ENCODE peak calls at places on chromosomes 11 and 22, in eight cellular contexts. X, K, D, L, A, J, Q and Y are unnamed samples.

GRCh38 chr11:133889893-133890292 is 44.6 kb upstream of the SPATA19 start:
- DNase-seq in Q (no peak), A (no peak), J (no peak), D (no peak), X (no peak), K (no peak), L (no peak), Y (no peak)

GRCh38 chr22:23803001-23803819 is 16.4 kb downstream of the SMARCB1 start:
- DNase-seq in A (no peak), X (no peak), J (no peak), L (no peak), D (no peak), Q (no peak), K (no peak), Y (no peak)

GRCh38 chr11:118917488-118918127 is 8.1 kb downstream of the BCL9L start:
- DNase-seq in A (peak), D (peak), J (peak), L (peak), X (peak), Q (no peak), K (peak), Y (peak)

GRCh38 chr11:132405728-132406127 is 1035.3 kb downstream of the NTM start:
- DNase-seq in A (no peak), L (no peak), K (no peak), J (no peak), Q (no peak), X (no peak), D (no peak), Y (no peak)

GRCh38 chr11:12888525-12889158 is 120.5 kb upstream of the RASSF10 start:
- DNase-seq in D (peak), J (peak), A (peak), L (peak), K (peak), Q (peak), X (peak), Y (peak)

GRCh38 chr22:41915035-41915782 is at the start of gene SHISA8:
- DNase-seq in Q (no peak), L (peak), X (no peak), A (no peak), D (no peak), J (peak), K (peak), Y (no peak)

GRCh38 chr11:7457211-7457610 is 28.1 kb upstream of the OLFML1 start:
- DNase-seq in J (no peak), K (no peak), X (no peak), D (no peak), L (peak), A (no peak), Q (no peak), Y (peak)

GRCh38 chr11:12220305-12220704 is 109.9 kb downstream of the MICAL2 start:
- DNase-seq in D (no peak), A (no peak), K (peak), X (peak), Q (no peak), L (peak), J (peak), Y (no peak)

GRCh38 chr22:32995335-32995734 is 62.8 kb downstream of the SYN3 start:
- DNase-seq in Q (no peak), L (no peak), J (no peak), D (no peak), X (no peak), K (no peak), A (no peak), Y (no peak)

GRCh38 chr11:66688561-66689534 is 11.2 kb upstream of the RBM4B start:
- DNase-seq in Q (no peak), D (peak), X (no peak), K (no peak), A (no peak), L (no peak), J (no peak), Y (no peak)

GRCh38 chr11:66360406-66361073 is 11.0 kb downstream of the SLC29A2 start:
- DNase-seq in D (no peak), Q (no peak), X (no peak), K (no peak), A (no peak), L (no peak), J (no peak), Y (no peak)

GRCh38 chr11:129605815-129606214 is 209.8 kb upstream of the TMEM45B start:
- DNase-seq in K (no peak), J (no peak), L (no peak), Q (no peak), A (no peak), X (no peak), D (no peak), Y (no peak)

GRCh38 chr22:19753090-19753842 is 7.3 kb upstream of the TBX1 start:
- DNase-seq in A (no peak), K (no peak), L (no peak), X (no peak), J (no peak), D (no peak), Q (no peak), Y (no peak)

GRCh38 chr11:73982595-73982989 is at the start of gene UCP2:
- DNase-seq in D (peak), J (peak), X (peak), Q (peak), A (peak), L (peak), K (peak), Y (no peak)

GRCh38 chr11:15180212-15180814 is 65.6 kb downstream of the INSC start:
- DNase-seq in A (no peak), X (no peak), L (peak), J (no peak), D (no peak), K (no peak), Q (no peak), Y (no peak)

GRCh38 chr11:21931436-21932101 is 261.3 kb upstream of the ANO5 start:
- DNase-seq in J (no peak), X (no peak), Q (no peak), A (no peak), L (no peak), K (no peak), D (no peak), Y (no peak)

GRCh38 chr11:44928144-44928543 is 22.5 kb downstream of the TP53I11 start:
- DNase-seq in K (no peak), X (no peak), J (no peak), A (no peak), Q (no peak), D (no peak), L (no peak), Y (no peak)

GRCh38 chr11:12287374-12288211 is 89.8 kb upstream of the PARVA start:
- DNase-seq in X (peak), L (peak), D (peak), J (peak), A (no peak), Q (peak), K (no peak), Y (peak)

GRCh38 chr11:132941024-132941646 is 591.2 kb downstream of the OPCML start:
- DNase-seq in J (peak), L (peak), X (no peak), K (no peak), D (no peak), Q (no peak), A (peak), Y (no peak)

GRCh38 chr22:37014835-37015586 is 4.2 kb downstream of the TST start:
- DNase-seq in Q (no peak), L (peak), X (no peak), D (no peak), A (no peak), J (no peak), K (no peak), Y (no peak)

GRCh38 chr22:46043816-46044717 is 67.1 kb upstream of the WNT7B start:
- DNase-seq in D (peak), K (no peak), Q (no peak), X (no peak), A (no peak), L (peak), J (no peak), Y (no peak)

GRCh38 chr22:27420817-27421361 is 380.7 kb downstream of the MN1 start:
- DNase-seq in D (peak), Q (peak), K (peak), X (peak), J (peak), L (peak), A (no peak), Y (peak)

GRCh38 chr11:7696424-7696823 is 9.9 kb downstream of the OVCH2 start:
- DNase-seq in Q (no peak), D (no peak), L (no peak), J (no peak), K (no peak), A (no peak), X (no peak), Y (no peak)

GRCh38 chr22:24244144-24244787 is 616 bp downstream of the GGT5 start:
- DNase-seq in A (peak), X (peak), J (peak), K (no peak), D (no peak), L (peak), Q (no peak), Y (no peak)

GRCh38 chr11:9527481-9528140 is 45.9 kb upstream of the WEE1 start:
- DNase-seq in J (peak), A (no peak), X (no peak), Q (no peak), K (no peak), L (peak), D (no peak), Y (peak)

GRCh38 chr11:119236891-119237290 is 30.8 kb downstream of the CBL start:
- DNase-seq in Q (no peak), X (no peak), J (peak), L (peak), A (no peak), D (no peak), K (no peak), Y (no peak)

GRCh38 chr11:22829231-22830081 is at the start of gene SVIP:
- DNase-seq in Q (peak), A (peak), X (peak), L (peak), D (peak), K (peak), J (peak), Y (peak)

GRCh38 chr11:122995526-122995925 is 13.9 kb upstream of the BSX start:
- DNase-seq in K (no peak), L (no peak), J (no peak), X (no peak), Q (no peak), A (no peak), D (no peak), Y (no peak)

GRCh38 chr11:96207459-96208449 is 135.2 kb downstream of the MAML2 start:
- DNase-seq in D (no peak), J (peak), K (no peak), A (no peak), X (no peak), L (peak), Q (no peak), Y (no peak)

GRCh38 chr22:50600541-50600940 is at the start of gene MAPK8IP2:
- DNase-seq in J (no peak), A (no peak), D (no peak), K (no peak), Q (no peak), L (no peak), X (no peak), Y (no peak)

GRCh38 chr11:12165237-12165875 is 55.0 kb downstream of the MICAL2 start:
- DNase-seq in X (no peak), Q (no peak), K (no peak), J (no peak), D (no peak), A (no peak), L (no peak), Y (no peak)

GRCh38 chr22:23402275-23403151 is 177.6 kb downstream of the IGLL1 start:
- DNase-seq in X (no peak), J (peak), D (peak), Q (no peak), L (peak), K (no peak), A (peak), Y (no peak)

GRCh38 chr11:12112731-12113130 is 2.3 kb downstream of the MICAL2 start:
- DNase-seq in K (no peak), X (no peak), Q (no peak), L (no peak), J (no peak), A (no peak), D (no peak), Y (no peak)

DNA sequence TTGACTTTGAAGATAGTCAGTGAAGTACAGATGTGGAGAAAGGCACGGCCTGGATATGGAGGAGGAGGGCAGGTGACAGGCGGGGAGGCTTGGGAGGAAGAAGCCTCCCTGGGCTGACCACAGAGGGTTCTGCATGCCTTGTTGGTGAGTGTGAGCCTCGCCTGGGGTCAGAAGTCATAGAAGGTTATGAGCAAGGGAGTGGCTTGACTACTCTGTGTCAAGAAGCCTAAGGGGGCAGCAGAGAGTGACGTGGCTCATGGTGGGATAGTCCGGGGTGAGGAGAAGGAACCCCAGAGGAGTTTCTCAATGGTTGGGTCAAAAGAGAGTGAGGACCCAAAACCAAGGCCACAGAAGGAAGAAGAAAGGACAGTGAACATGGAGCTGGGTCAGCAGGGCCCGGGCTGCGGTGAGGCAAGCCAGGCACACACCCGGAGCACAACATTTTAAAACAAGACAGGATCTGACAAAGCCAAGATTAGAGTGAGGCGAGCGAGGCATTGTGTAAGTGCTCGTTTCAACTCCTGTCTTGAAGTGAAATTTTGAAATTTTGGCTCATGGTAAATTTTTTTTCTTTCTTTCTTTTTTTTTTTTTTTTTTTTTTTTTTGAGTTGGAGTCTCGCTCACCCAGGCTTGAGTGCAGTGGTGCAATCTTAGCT is 31.9 kb downstream of the PDGFB start:
- DNase-seq in Q (no peak), X (no peak), L (peak), K (no peak), J (peak), D (peak), A (no peak), Y (no peak)
- H3K4me3 ChIP-seq in Q (no peak), X (no peak), L (no peak), K (no peak), J (no peak), D (no peak), A (no peak), Y (no peak)

GRCh38 chr22:35046744-35047462 is 19.1 kb upstream of the ISX start:
- DNase-seq in X (no peak), D (no peak), L (no peak), A (no peak), J (no peak), Q (no peak), K (no peak), Y (no peak)

GRCh38 chr22:35043932-35044319 is 22.0 kb upstream of the ISX start:
- DNase-seq in J (no peak), A (no peak), K (no peak), X (no peak), Q (no peak), L (no peak), D (no peak), Y (no peak)

GRCh38 chr22:35045451-35045850 is 20.5 kb upstream of the ISX start:
- DNase-seq in A (no peak), Q (no peak), J (no peak), D (no peak), K (no peak), X (no peak), L (no peak), Y (no peak)

GRCh38 chr22:35044607-35045390 is 21.2 kb upstream of the ISX start:
- DNase-seq in L (no peak), D (no peak), X (no peak), A (no peak), K (no peak), Q (no peak), J (no peak), Y (no peak)

GRCh38 chr22:35043251-35043931 is 22.6 kb upstream of the ISX start:
- DNase-seq in J (no peak), K (no peak), A (no peak), L (no peak), D (no peak), Q (no peak), X (no peak), Y (no peak)
- TF ChIP-seq CTCF in J (no peak), K (no peak), A (peak), L (no peak), D (no peak), Q (no peak), X (no peak), Y (no peak)

GRCh38 chr11:43830928-43831440 is 49.6 kb upstream of the ALKBH3 start:
- DNase-seq in Q (peak), X (peak), K (no peak), L (peak), A (no peak), D (no peak), J (peak), Y (peak)
- H3K4me3 ChIP-seq in Q (no peak), X (no peak), K (no peak), L (no peak), A (no peak), D (no peak), J (peak), Y (no peak)

GRCh38 chr11:120931057-120931779 is 92.7 kb upstream of the TBCEL start:
- DNase-seq in A (no peak), Q (no peak), K (no peak), D (no peak), J (no peak), X (no peak), L (no peak), Y (no peak)
- TF ChIP-seq CTCF in A (no peak), Q (no peak), K (no peak), D (no peak), J (no peak), X (no peak), L (no peak), Y (no peak)

DNA sequence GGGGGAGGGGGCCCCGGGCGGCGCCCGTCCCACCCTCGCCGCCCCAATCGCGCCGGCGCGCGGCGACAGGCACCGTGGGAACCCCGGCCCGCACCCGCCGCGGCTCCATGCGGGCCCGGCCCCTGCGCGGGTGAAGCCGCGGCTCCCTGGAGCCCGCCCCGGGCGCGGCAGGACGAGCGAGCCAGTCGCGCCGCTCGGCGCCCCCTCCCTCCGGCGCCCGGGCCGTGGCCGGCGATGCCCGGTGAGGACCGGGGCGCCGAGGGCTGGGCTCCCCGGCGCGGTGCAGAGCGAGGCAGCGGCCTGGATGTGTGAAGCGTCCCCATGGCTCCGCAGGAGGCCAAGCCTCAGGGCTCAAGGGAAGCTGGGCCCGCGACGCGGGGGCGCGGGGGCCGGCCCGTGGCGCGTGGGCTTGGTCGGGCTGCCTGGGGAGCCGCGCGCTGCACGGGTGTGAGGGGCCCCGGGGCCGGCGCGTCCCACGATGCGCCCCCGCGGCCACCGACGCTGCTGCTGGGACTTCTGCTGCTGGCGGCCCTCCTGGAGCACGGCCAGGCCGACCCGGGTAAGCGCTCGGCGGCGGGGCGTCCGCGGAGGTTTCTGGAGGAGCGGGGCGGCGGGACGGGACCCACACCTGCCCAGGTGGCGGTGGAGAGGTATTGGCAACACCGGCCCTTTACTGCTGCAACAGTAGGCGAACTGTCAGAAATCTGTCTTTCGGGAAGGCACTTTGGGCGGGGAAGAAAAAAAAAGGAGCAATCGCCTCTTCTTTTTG is 119.3 kb downstream of the HIPK3 start:
- DNase-seq in K (no peak), D (no peak), L (peak), A (no peak), Q (no peak), X (no peak), J (peak), Y (no peak)
- H3K4me3 ChIP-seq in K (peak), D (peak), L (peak), A (no peak), Q (peak), X (peak), J (peak), Y (peak)

DNA sequence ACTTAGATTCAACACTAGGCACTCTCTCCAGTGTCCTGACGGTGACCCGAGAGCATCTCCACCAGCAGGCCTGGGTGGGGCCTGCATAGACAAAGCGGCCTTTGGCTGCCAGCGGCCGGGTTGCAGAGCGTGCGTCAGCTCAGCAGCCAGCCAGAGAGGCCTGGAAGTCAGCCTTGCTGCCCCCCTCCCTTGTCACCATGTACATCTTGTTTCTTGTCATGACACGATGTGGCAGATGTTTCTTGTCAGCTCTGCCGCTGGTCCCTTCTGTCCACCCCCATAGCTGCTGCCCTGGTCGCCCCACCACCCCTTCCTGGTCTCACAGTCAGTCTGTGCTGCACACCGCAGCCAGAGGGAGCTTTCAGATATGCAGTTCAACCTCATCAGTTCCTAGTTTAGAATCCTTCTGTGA is 33.1 kb upstream of the CBX7 start:
- DNase-seq in A (no peak), L (peak), X (peak), K (peak), Q (no peak), J (peak), D (no peak), Y (no peak)
- TF ChIP-seq CTCF in A (no peak), L (peak), X (peak), K (peak), Q (no peak), J (peak), D (peak), Y (peak)

GRCh38 chr11:64771861-64772260 is 6.5 kb downstream of the SF1 start:
- DNase-seq in X (no peak), L (no peak), A (no peak), K (no peak), D (no peak), Q (no peak), J (no peak), Y (no peak)
- H3K4me3 ChIP-seq in X (peak), L (no peak), A (no peak), K (no peak), D (no peak), Q (no peak), J (no peak), Y (no peak)

DNA sequence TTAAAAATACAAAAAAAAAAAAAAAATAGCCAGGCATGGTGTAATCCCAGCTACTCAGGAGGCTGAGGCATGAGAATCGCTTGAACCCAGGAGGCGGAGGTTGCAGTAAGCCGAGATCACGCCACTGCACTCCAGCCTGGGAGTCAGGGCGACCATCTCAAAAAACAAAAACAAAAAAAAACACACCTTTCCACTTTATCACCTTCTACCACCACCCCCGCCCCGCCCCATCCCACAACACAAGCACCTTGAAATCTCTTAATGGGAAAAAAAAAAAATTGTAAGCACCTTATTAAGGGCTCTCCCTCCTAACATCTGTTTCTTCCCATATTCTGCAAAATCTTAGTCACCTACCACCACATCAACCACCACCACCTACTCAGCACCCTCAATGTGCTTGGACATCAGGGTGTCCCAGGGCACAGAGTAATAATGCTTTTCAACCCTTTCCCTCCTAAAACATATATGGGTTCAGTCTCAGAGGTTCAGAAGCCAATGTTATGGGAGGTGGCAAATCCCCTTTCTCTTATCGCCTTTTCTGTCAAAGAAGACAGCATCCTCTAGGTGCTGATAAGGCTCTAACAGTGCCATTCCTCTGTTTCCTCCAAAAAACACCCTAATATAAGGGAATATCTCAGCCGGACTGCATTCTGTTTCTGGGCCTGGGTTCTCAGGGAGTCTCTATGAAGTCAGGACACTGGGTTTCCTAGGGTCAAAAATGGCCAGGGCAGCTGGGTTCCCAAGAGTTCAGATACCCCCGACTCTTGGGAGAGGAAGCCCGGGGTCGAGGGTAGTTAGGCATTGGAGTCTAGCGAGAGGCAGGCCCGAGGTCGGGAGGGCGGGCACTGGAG is 721 bp downstream of the INTS5 start:
- DNase-seq in Q (no peak), X (no peak), K (no peak), D (no peak), J (no peak), A (no peak), L (no peak), Y (no peak)
- TF ChIP-seq CTCF in Q (no peak), X (no peak), K (no peak), D (no peak), J (no peak), A (no peak), L (no peak), Y (no peak)